ENCODE peak calls at places on chromosomes 13 and 19, in four cellular contexts. C, R, F and H are unnamed samples.

GRCh38 chr13:50598338-50598737 is 245.2 kb downstream of the DLEU7 start:
- DNase-seq in C (no peak), R (no peak), F (no peak), H (no peak)

GRCh38 chr13:42992585-42993122 is 613 bp upstream of the EPSTI1 start:
- DNase-seq in C (no peak), R (no peak), F (no peak), H (no peak)

GRCh38 chr13:97254809-97255208 is 32.7 kb downstream of the MBNL2 start:
- DNase-seq in C (no peak), R (peak; percentile 91), F (peak; percentile 78), H (no peak)

GRCh38 chr19:35261356-35262100 is 7.2 kb upstream of the USF2 start:
- DNase-seq in C (no peak), R (no peak), F (no peak), H (no peak)

GRCh38 chr13:100533588-100534041 is 55.0 kb downstream of the GGACT start:
- DNase-seq in C (no peak), R (no peak), F (no peak), H (no peak)

GRCh38 chr19:29010276-29010675 is 202.7 kb downstream of the UQCRFS1 start:
- DNase-seq in C (no peak), R (no peak), F (no peak), H (no peak)

GRCh38 chr13:22325761-22326160 is 654.9 kb downstream of the FGF9 start:
- DNase-seq in C (no peak), R (no peak), F (no peak), H (no peak)

GRCh38 chr19:50696065-50696425 is 23.6 kb downstream of the SHANK1 start:
- DNase-seq in C (no peak), R (no peak), F (no peak), H (no peak)

GRCh38 chr13:38900188-38900587 is 90.4 kb downstream of the STOML3 start:
- DNase-seq in C (no peak), R (no peak), F (no peak), H (no peak)

GRCh38 chr19:13102666-13103584 is at the start of gene LYL1:
- DNase-seq in C (peak; percentile 77), R (no peak), F (no peak), H (peak; percentile 65)

GRCh38 chr19:42422576-42423461 is 4.4 kb downstream of the LIPE start:
- DNase-seq in C (no peak), R (peak; percentile 74), F (no peak), H (no peak)

GRCh38 chr13:98998831-98999634 is 21.2 kb upstream of the DOCK9 start:
- DNase-seq in C (no peak), R (no peak), F (peak; percentile 53), H (peak; percentile 27)

GRCh38 chr13:74251778-74252519 is 117.7 kb upstream of the KLF12 start:
- DNase-seq in C (no peak), R (peak; percentile 37), F (peak; percentile 21), H (no peak)

GRCh38 chr19:29098091-29098490 is 114.9 kb downstream of the UQCRFS1 start:
- DNase-seq in C (no peak), R (no peak), F (no peak), H (no peak)

GRCh38 chr19:10450853-10451609 is 30.7 kb downstream of the PDE4A start:
- DNase-seq in C (no peak), R (no peak), F (no peak), H (no peak)

GRCh38 chr19:38676023-38676877 is 28.8 kb downstream of the ACTN4 start:
- DNase-seq in C (no peak), R (no peak), F (peak; percentile 52), H (peak; percentile 75)

GRCh38 chr19:33562636-33563035 is 41.0 kb upstream of the PEPD start:
- DNase-seq in C (no peak), R (no peak), F (no peak), H (no peak)

GRCh38 chr13:23674795-23675640 is 104.8 kb downstream of the TNFRSF19 start:
- DNase-seq in C (no peak), R (peak; percentile 96), F (peak; percentile 95), H (peak; percentile 83)

GRCh38 chr19:4443966-4444764 is 13.4 kb downstream of the UBXN6 start:
- DNase-seq in C (no peak), R (no peak), F (no peak), H (no peak)

GRCh38 chr13:108195861-108196260 is 19.5 kb downstream of the LIG4 start:
- DNase-seq in C (no peak), R (no peak), F (no peak), H (no peak)

GRCh38 chr19:44657211-44657921 is 13.7 kb downstream of the PVR start:
- DNase-seq in C (peak; percentile 64), R (peak; percentile 48), F (peak; percentile 77), H (peak; percentile 79)

GRCh38 chr13:112752711-112753541 is 63.1 kb downstream of the ATP11A start:
- DNase-seq in C (no peak), R (no peak), F (no peak), H (no peak)

GRCh38 chr13:106533940-106534843 is 1.3 kb downstream of the EFNB2 start:
- DNase-seq in C (peak; percentile 48), R (peak; percentile 60), F (peak; percentile 76), H (peak; percentile 69)

GRCh38 chr13:106532111-106532929 is 3.1 kb downstream of the EFNB2 start:
- DNase-seq in C (no peak), R (peak; percentile 44), F (peak; percentile 22), H (peak; percentile 38)

GRCh38 chr13:106530907-106531520 is 4.4 kb downstream of the EFNB2 start:
- DNase-seq in C (no peak), R (no peak), F (no peak), H (no peak)

GRCh38 chr13:106534844-106535551 is 464 bp downstream of the EFNB2 start:
- DNase-seq in C (no peak), R (no peak), F (peak; percentile 35), H (peak; percentile 29)

GRCh38 chr13:106533101-106533939 is 2.1 kb downstream of the EFNB2 start:
- DNase-seq in C (peak; percentile 84), R (peak; percentile 80), F (peak; percentile 83), H (peak; percentile 86)
- H3K4me3 ChIP-seq in C (peak overlapping the region; percentile 95), R (peak overlapping the region; percentile 92), F (peak overlapping the region; percentile 68), H (peak overlapping the region; percentile 77)

GRCh38 chr19:18871543-18871942 is 24.4 kb downstream of the CERS1 start:
- DNase-seq in C (no peak), R (no peak), F (no peak), H (no peak)
- H3K4me3 ChIP-seq in C (no peak overlapping the region), R (no peak overlapping the region), F (no peak overlapping the region), H (no peak overlapping the region)

DNA sequence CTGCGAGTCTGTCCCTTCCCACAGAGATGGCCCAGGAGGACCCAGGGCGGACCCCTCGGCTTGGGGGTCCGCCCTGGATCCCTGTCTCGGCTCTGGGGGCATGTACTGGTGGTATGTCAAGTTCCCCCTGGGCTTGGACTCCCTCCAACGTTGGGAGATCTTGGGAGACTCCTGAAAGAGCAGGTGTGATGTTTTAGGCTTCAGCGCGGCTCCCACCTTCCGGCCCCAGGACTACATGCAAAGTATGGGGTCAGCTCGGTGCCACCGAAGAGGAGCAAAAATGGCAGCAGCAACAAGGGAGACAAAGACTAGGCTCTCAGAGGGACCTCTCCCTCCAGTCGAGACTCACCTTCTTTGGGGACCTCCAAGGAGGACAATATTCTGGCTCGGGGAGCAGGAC is 4.2 kb downstream of the MAMSTR start:
- DNase-seq in C (no peak), R (no peak), F (no peak), H (no peak)
- H3K4me3 ChIP-seq in C (no peak overlapping the region), R (peak overlapping the region; percentile 80), F (peak overlapping the region; percentile 64), H (peak overlapping the region; percentile 71)

DNA sequence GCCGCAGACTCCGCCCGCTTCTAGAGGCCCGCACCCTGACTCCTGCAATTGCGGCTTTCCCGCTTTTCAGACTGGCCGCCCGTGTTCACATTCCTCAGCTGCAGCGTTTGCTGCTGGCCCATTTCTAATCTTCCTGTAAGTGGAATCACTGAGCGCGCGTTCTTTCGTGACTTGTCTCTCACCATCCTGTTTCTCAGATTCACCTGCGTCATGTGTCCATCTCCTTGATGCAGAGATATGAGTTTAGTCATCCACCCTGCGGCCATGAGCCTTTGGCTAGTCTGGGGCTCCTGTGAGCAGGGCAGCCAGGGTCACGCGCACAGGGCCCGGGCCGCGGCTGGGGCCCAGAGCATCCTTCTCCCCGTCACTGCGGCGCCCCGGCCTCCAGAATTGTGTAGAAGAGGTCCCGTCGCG is 110.0 kb downstream of the CRYL1 start:
- DNase-seq in C (no peak), R (no peak), F (no peak), H (no peak)
- H3K4me3 ChIP-seq in C (no peak overlapping the region), R (no peak overlapping the region), F (no peak overlapping the region), H (no peak overlapping the region)

GRCh38 chr13:79404361-79404760 is 1.7 kb downstream of the RBM26 start:
- DNase-seq in C (no peak), R (no peak), F (no peak), H (no peak)

GRCh38 chr13:79403113-79403512 is 2.9 kb downstream of the RBM26 start:
- DNase-seq in C (no peak), R (no peak), F (no peak), H (no peak)

GRCh38 chr13:79401259-79402071 is 4.6 kb downstream of the RBM26 start:
- DNase-seq in C (no peak), R (no peak), F (no peak), H (no peak)

GRCh38 chr13:79402074-79402635 is 3.9 kb downstream of the RBM26 start:
- DNase-seq in C (no peak), R (no peak), F (no peak), H (no peak)

DNA sequence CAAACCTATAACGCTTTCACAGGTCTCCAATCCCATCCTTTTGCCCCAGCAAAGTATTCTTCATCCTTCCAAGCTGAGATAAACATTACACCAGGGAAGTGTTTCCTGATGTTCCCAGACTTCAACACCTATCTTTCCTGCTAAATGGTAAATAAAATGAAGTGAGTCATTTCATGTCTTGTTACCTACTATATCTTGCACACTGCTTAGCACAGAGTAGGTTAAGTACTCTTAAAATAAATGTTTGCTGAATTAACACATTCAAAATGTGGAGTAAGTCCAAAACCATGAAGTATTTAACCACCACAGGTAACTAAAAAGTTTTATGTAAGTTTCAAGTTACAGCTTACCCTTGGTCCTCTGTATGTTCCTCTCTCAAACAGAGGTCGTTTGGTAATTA is 3.4 kb downstream of the RBM26 start:
- DNase-seq in C (no peak), R (no peak), F (no peak), H (no peak)
- H3K4me3 ChIP-seq in C (no peak overlapping the region), R (no peak overlapping the region), F (no peak overlapping the region), H (no peak overlapping the region)

GRCh38 chr13:113979791-113980471 is 6.1 kb upstream of the C13orf46 start:
- DNase-seq in C (no peak), R (no peak), F (no peak), H (no peak)

GRCh38 chr13:113981611-113982295 is 7.9 kb upstream of the C13orf46 start:
- DNase-seq in C (no peak), R (no peak), F (no peak), H (no peak)

GRCh38 chr13:113980489-113981064 is 6.7 kb upstream of the C13orf46 start:
- DNase-seq in C (no peak), R (no peak), F (no peak), H (no peak)

GRCh38 chr13:113981201-113981605 is 7.3 kb upstream of the C13orf46 start:
- DNase-seq in C (peak; percentile 88), R (peak; percentile 88), F (no peak), H (no peak)

GRCh38 chr13:113982296-113982661 is 8.4 kb upstream of the C13orf46 start:
- DNase-seq in C (no peak), R (no peak), F (no peak), H (no peak)
- H3K4me3 ChIP-seq in C (no peak overlapping the region), R (no peak overlapping the region), F (no peak overlapping the region), H (no peak overlapping the region)